ENCODE peak calls at places on chromosome 14, in six cellular contexts. G is tibial nerve; D is CD8-positive, alpha-beta T cell; O is mesenchymal stem cell; V is A549; H is CD8-positive, alpha-beta memory T cell. Q is an unnamed sample. For H3K9me3, the result is how much of the 10 kb centered on the place peaks cover.

GRCh38 chr14:22848391-22849164 is 12.2 kb downstream of the MMP14 start:
- DNase-seq in G (peak), D (no peak), O (peak), V (no peak), H (no peak), Q (peak)

GRCh38 chr14:61544448-61545202 is 150.7 kb upstream of the HIF1A start:
- DNase-seq in G (no peak), D (no peak), O (no peak), V (no peak), H (no peak), Q (no peak)

GRCh38 chr14:101707285-101707842 is 54.1 kb upstream of the PPP2R5C start:
- DNase-seq in G (no peak), D (no peak), O (peak), V (peak), H (peak), Q (no peak)

GRCh38 chr14:28116716-28117115 is 649.9 kb upstream of the FOXG1 start:
- DNase-seq in G (no peak), D (no peak), O (no peak), V (no peak), H (no peak), Q (no peak)

GRCh38 chr14:44446965-44447364 is 60.1 kb downstream of the FSCB start:
- DNase-seq in G (no peak), D (no peak), O (no peak), V (no peak), H (no peak), Q (no peak)

GRCh38 chr14:101511199-101511598 is 50.1 kb upstream of the DIO3 start:
- DNase-seq in G (no peak), D (no peak), O (no peak), V (no peak), H (no peak), Q (no peak)

GRCh38 chr14:22819191-22819988 is 4.2 kb upstream of the SLC7A7 start:
- DNase-seq in G (no peak), D (no peak), O (peak), V (no peak), H (no peak), Q (peak)

GRCh38 chr14:98194821-98195220 is 1077.2 kb downstream of the BCL11B start:
- DNase-seq in G (no peak), D (no peak), O (no peak), V (no peak), H (no peak), Q (no peak)

GRCh38 chr14:88799522-88799921 is 6.8 kb upstream of the EML5 start:
- DNase-seq in G (no peak), D (no peak), O (no peak), V (no peak), H (no peak), Q (no peak)

DNA sequence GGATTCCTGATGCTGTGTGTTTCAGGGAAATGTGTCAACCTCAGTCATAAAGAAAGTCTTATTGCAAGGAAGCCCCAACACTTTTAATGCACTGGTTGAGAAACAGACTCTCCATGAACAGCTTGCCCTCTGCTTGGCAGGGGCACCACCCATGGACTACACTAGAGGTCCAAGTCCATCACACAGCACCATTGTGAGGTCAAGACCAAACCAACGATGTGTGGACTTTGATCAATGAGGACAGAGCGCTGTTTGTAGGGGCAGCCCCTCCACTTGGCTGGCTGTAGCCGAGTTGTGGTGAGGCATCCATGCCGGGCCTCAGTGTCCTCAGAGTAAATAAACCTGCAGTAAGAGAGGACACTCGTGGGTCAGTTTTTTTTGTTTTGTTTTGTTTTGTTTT is 29.8 kb downstream of the ZFYVE21 start:
- DNase-seq in G (no peak), D (no peak), O (no peak), V (no peak), H (no peak), Q (peak)
- H3K27ac ChIP-seq in G (peak), D (no peak), O (no peak), V (no peak), H (no peak), Q (no peak)

GRCh38 chr14:43135877-43136411 is 1371.1 kb downstream of the FSCB start:
- DNase-seq in G (no peak), D (no peak), O (no peak), V (no peak), H (no peak), Q (no peak)
- H3K9me3 ChIP-seq in G (under half), D (under half), O (under half), V (under half), H (under half), Q (under half)

GRCh38 chr14:100278702-100279101 is 27.5 kb downstream of the SLC25A29 start:
- DNase-seq in G (no peak), D (no peak), O (peak), V (no peak), H (no peak), Q (no peak)
- H3K27ac ChIP-seq in G (no peak), D (no peak), O (peak), V (peak), H (no peak), Q (peak)

DNA sequence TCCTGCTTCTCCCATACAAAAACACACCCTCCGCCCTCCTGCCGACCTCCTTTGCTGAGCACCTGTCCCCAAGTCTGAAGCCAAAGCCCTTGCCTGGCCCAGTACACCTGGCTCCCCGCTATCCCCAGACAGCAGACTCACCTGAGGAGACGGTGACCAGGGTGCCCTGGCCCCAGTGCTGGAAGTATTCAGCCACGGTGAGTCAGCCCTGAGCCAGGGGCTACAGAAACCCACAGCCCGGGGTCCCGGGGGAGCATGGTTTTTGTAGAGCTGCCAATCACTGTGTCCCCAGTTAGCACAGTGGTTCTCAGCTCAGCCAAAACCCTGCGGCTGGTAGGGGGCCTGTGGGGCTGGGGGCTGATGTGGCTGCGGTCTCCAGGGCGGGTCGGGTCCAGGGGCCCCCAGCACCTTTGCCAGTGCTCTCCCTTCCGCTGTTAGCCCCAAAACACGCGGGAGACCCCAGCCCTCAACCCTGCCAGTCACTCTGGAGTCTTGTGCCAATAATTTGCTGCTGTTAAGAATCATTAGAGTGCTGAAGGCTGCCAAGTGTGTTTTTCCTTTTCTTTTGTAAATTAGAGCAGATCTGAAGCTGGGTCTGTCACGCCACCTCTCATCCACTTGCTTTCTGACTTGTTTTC is 339.0 kb downstream of the TMEM121 start:
- DNase-seq in G (peak), D (no peak), O (no peak), V (no peak), H (peak), Q (no peak)
- H3K9me3 ChIP-seq in G (under half), D (under half), O (under half), V (under half), H (under half), Q (under half)

DNA sequence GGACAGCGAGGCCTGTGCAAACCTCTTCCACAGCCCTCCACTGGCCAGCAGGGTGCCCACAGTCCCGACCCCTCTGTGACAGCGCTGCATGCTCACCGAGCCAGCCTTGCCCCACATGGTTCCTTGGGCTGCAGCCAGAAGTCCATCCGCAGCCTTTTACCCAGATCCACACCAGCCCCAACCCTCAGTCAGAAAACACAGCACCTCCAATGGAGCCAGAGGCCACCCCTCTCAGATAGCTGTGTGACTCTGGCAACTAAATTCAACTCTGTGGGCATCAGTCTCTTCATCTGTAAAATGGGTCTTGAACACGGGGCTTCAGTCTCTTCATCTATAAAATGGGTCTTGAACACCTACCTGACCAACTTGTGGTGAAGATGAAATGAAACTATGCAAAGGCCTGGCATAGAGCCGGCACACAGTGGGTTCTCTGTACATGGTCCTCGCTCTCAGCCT is 38.0 kb downstream of the NFKBIA start:
- DNase-seq in G (no peak), D (no peak), O (no peak), V (no peak), H (no peak), Q (no peak)
- H3K27ac ChIP-seq in G (peak), D (no peak), O (peak), V (peak), H (peak), Q (peak)

DNA sequence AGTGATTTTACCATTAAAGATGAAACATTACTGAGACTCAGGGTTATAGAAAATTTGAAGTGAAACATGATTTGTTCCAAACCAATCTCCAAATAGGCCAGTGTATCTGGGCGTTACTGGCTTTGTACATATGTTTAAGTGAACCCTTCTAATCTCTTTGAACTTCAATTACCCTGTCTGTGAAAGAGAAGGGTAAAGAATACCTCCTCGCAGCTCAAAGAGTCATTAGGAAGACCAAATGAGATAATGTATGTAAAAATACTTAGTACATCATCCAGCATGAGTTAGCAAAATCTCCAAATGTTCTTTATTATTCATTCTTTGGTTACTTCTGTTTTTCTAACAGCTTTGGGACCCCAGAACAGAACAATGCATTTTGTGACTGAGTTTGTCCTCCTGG is at the start of gene OR11H6:
- DNase-seq in G (no peak), D (no peak), O (no peak), V (no peak), H (no peak), Q (no peak)
- H3K9me3 ChIP-seq in G (under half), D (under half), O (under half), V (under half), H (under half), Q (under half)

GRCh38 chr14:80491562-80492139 is 280.3 kb upstream of the DIO2 start:
- DNase-seq in G (no peak), D (no peak), O (no peak), V (no peak), H (no peak), Q (no peak)
- H3K27ac ChIP-seq in G (no peak), D (no peak), O (no peak), V (no peak), H (no peak), Q (no peak)

GRCh38 chr14:79325071-79325470 is 886.2 kb downstream of the DIO2 start:
- DNase-seq in G (no peak), D (no peak), O (peak), V (no peak), H (no peak), Q (no peak)
- H3K9me3 ChIP-seq in G (under half), D (under half), O (under half), V (under half), H (under half), Q (under half)

DNA sequence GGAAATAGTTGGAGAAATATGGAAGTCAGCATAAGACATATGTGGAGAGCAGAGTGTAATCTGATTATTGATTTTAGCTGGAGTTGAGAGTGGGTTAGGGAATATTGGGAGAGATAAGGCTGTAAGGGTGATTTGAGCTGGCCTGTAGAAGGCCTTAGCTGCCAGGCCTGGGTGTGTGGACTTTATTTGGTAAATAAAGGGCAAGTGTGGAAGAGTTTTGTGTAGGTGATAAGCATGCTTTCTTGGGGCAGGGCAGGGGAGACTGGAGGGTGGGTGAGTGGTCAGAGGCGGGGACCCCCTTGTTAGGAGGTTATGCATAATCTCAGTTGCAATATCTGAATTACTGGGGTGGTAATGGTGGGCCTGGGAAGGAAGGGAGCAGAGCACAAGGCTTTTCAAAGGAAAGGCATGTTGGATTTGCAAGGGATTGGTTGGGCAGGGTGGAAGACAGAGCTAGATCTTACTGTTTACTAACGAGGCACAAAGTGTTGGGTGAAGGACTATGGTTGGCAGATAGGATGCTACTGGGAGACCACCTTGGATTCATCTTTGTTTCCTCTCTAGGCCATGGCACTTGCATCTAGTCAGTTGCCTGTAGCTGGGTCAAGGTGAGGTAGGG is 5.5 kb downstream of the KHNYN start:
- DNase-seq in G (no peak), D (no peak), O (no peak), V (no peak), H (no peak), Q (no peak)
- H3K27ac ChIP-seq in G (no peak), D (no peak), O (no peak), V (no peak), H (no peak), Q (no peak)

DNA sequence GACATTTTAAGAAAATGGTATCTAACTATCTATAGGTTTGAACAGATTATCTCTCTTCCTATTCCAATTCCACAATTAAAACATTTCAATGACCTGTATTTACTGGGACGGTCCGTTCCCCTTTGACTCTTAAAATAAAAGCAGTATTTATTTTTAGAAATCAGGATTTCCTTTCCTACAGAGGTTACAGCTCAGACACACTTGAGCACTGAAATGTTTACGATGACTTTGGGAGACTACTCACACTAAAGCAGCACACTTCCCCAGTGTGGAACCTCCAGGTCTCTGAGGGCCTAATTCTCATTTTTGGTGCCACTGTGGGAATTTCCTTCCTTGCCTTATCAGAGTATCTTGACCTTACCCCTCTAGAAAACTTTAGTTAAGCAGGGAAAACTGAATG is 181.8 kb downstream of the PRKD1 start:
- DNase-seq in G (no peak), D (no peak), O (no peak), V (no peak), H (no peak), Q (no peak)
- H3K9me3 ChIP-seq in G (under half), D (under half), O (under half), V (under half), H (under half), Q (under half)

Q was measured in Peyer's patch.